ENCODE peak calls at places on chromosomes 7 and 10, in nine cellular contexts. S, O, B, I, W, N, C, T and Z are unnamed samples. For H3K9me3, the result is how much of the 10 kb centered on the place peaks cover.

GRCh38 chr7:55073051-55073511 is 54.3 kb downstream of the EGFR start:
- DNase-seq in S (no peak), O (peak), B (no peak), I (no peak), W (no peak), N (no peak), C (no peak), T (no peak), Z (no peak)

GRCh38 chr7:143892527-143893300 is 9.3 kb downstream of the TCAF1 start:
- DNase-seq in S (no peak), O (peak), B (no peak), I (no peak), W (no peak), N (peak), C (no peak), T (no peak), Z (no peak)

GRCh38 chr10:72069751-72070501 is 18.4 kb downstream of the SPOCK2 start:
- DNase-seq in S (no peak), O (no peak), B (peak), I (no peak), W (no peak), N (peak), C (no peak), T (no peak), Z (no peak)

GRCh38 chr7:81845628-81846259 is 75.9 kb upstream of the HGF start:
- DNase-seq in S (no peak), O (peak), B (no peak), I (no peak), W (no peak), N (no peak), C (no peak), T (no peak), Z (no peak)

GRCh38 chr10:113062977-113063967 is 113.2 kb downstream of the TCF7L2 start:
- DNase-seq in S (peak), O (no peak), B (no peak), I (no peak), W (no peak), N (peak), C (no peak), T (no peak), Z (no peak)

GRCh38 chr7:44158060-44158872 is 17.1 kb upstream of the MYL7 start:
- DNase-seq in S (no peak), O (no peak), B (no peak), I (no peak), W (no peak), N (no peak), C (no peak), T (no peak), Z (no peak)

GRCh38 chr10:91804126-91804510 is 5.9 kb downstream of the TNKS2 start:
- DNase-seq in S (no peak), O (no peak), B (no peak), I (no peak), W (no peak), N (no peak), C (no peak), T (no peak), Z (no peak)

GRCh38 chr7:30996261-30996660 is 32.5 kb downstream of the GHRHR start:
- DNase-seq in S (no peak), O (no peak), B (no peak), I (no peak), W (peak), N (no peak), C (no peak), T (peak), Z (peak)

GRCh38 chr10:127527891-127528290 is 21.2 kb upstream of the NPS start:
- DNase-seq in S (no peak), O (no peak), B (no peak), I (peak), W (no peak), N (no peak), C (no peak), T (no peak), Z (peak)

GRCh38 chr7:8436965-8437364 is 3.6 kb downstream of the NXPH1 start:
- DNase-seq in S (peak), O (peak), B (no peak), I (peak), W (peak), N (peak), C (peak), T (no peak), Z (peak)

GRCh38 chr7:69968969-69969368 is 370.7 kb downstream of the AUTS2 start:
- DNase-seq in S (no peak), O (no peak), B (no peak), I (no peak), W (no peak), N (no peak), C (no peak), T (no peak), Z (no peak)
- H3K27ac ChIP-seq in S (no peak), O (no peak), B (no peak), I (no peak), W (no peak), N (no peak), C (no peak), T (no peak), Z (no peak)

DNA sequence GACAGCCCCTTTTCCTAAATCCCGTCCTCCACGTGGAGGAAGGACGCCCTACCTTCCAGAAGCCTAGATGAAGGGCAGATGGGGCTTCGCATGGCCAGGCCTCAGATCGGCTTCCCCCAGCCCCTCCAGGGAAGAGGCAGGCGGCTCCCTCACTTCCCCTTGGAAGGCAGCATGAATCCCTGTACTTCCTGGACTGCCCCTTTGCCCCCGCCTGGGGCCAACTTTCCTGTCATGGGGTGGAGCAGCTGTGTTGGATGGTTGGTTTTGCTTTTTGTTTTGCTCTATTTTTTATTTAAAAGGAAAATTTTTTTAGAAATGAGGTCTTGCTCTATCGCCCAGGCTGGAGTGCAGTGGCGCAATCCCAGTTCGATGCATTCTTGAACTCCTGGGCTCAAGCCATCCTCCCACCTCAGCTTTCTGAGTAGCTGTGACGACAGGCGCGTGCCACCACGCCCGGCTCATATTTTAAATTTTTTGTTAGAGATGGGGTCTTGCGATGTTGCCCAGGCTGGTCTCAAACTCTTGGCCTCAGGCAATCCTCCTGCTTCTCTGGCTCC is 27.2 kb downstream of the GTF2IRD1 start:
- DNase-seq in S (no peak), O (no peak), B (peak), I (peak), W (peak), N (no peak), C (peak), T (peak), Z (peak)
- H3K4me3 ChIP-seq in S (no peak), O (no peak), B (no peak), I (no peak), W (no peak), N (peak), C (peak), T (peak), Z (peak)

GRCh38 chr10:29722777-29723176 is 88.0 kb upstream of the SVIL start:
- DNase-seq in S (no peak), O (no peak), B (no peak), I (no peak), W (no peak), N (no peak), C (no peak), T (peak), Z (no peak)
- H3K9me3 ChIP-seq in S (under half), O (under half), B (under half), I (under half), W (under half), N (under half), C (under half), T (under half), Z (under half)

DNA sequence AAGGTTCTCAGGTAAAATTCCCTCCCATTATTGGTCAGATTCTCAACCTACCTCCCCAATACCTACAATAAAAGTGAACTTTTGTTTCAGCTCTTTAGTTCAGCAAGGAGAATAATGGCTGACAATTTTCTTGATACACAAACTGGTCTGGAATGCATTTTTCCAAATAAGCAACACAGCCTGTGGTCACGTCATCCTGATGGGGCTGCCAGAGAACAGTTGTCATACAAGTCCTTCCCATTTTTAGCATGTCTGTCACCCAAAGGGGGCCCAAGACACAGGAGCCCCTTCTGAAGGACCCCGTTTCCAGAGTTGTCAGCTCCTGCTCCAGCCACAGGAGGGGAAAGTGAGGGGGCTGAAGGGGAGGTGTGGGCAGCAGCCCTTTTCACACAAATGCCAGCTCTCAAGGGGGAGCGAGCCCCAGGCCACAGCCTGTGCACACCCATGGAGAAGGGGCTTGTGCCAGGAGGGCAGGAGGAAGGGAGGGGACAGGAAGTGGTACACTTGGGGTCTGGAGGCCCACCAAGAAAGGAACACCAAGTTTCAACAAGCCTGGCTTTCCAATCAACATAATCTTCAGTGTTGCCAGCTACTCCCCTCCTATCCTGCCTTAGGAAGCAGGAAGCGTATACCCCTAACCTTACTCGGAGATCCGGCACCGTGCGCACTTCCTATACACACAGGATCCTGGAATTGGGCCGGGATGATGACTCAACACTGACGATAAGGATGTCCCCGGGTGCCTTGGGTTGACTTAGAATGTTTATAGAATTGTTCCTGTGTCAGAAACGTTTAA is 43.4 kb upstream of the PDLIM1 start:
- DNase-seq in S (peak), O (no peak), B (peak), I (peak), W (peak), N (no peak), C (peak), T (peak), Z (peak)
- H3K27ac ChIP-seq in S (no peak), O (no peak), B (peak), I (peak), W (no peak), N (no peak), C (peak), T (peak), Z (peak)